ENCODE peak calls at places on chromosome X, in eight cellular contexts. One of them, this sample, is unnamed.

GRCh38 chrX:31545726-31546125 is 473.9 kb upstream of the FTHL17 start:
- DNase-seq in ACHN: no peak
- DNase-seq in colonic mucosa: no peak
- DNase-seq in COR-L47: no peak
- DNase-seq in IMR-90: no peak
- DNase-seq in upper lobe of right lung: no peak
- DNase-seq in left ventricle myocardium superior: no peak
- DNase-seq in fibroblast of lung: no peak
- DNase-seq in this sample: no peak

GRCh38 chrX:20001615-20002014 is 10.8 kb upstream of the BCLAF3 start:
- DNase-seq in ACHN: no peak
- DNase-seq in colonic mucosa: no peak
- DNase-seq in COR-L47: no peak
- DNase-seq in IMR-90: no peak
- DNase-seq in upper lobe of right lung: no peak
- DNase-seq in left ventricle myocardium superior: no peak
- DNase-seq in fibroblast of lung: no peak
- DNase-seq in this sample: no peak

GRCh38 chrX:19544693-19545305 is 29.5 kb upstream of the MAP3K15 start:
- DNase-seq in ACHN: peak
- DNase-seq in colonic mucosa: peak
- DNase-seq in COR-L47: no peak
- DNase-seq in IMR-90: peak
- DNase-seq in upper lobe of right lung: no peak
- DNase-seq in left ventricle myocardium superior: no peak
- DNase-seq in fibroblast of lung: peak
- DNase-seq in this sample: peak

GRCh38 chrX:418927-419729 is 32.4 kb upstream of the PPP2R3B start:
- DNase-seq in ACHN: no peak
- DNase-seq in colonic mucosa: no peak
- DNase-seq in COR-L47: peak
- DNase-seq in IMR-90: no peak
- DNase-seq in upper lobe of right lung: no peak
- DNase-seq in left ventricle myocardium superior: peak
- DNase-seq in fibroblast of lung: no peak
- DNase-seq in this sample: no peak

GRCh38 chrX:150094996-150095395 is 156.7 kb upstream of the EOLA2 start:
- DNase-seq in ACHN: no peak
- DNase-seq in colonic mucosa: no peak
- DNase-seq in COR-L47: no peak
- DNase-seq in IMR-90: no peak
- DNase-seq in upper lobe of right lung: no peak
- DNase-seq in left ventricle myocardium superior: no peak
- DNase-seq in fibroblast of lung: no peak
- DNase-seq in this sample: no peak

GRCh38 chrX:9310596-9310995 is 154.3 kb upstream of the TBL1X start:
- DNase-seq in ACHN: no peak
- DNase-seq in colonic mucosa: no peak
- DNase-seq in COR-L47: no peak
- DNase-seq in IMR-90: peak
- DNase-seq in upper lobe of right lung: no peak
- DNase-seq in left ventricle myocardium superior: no peak
- DNase-seq in fibroblast of lung: no peak
- DNase-seq in this sample: no peak

GRCh38 chrX:38860106-38861013 is 59.1 kb downstream of the MID1IP1 start:
- DNase-seq in ACHN: no peak
- DNase-seq in colonic mucosa: no peak
- DNase-seq in COR-L47: no peak
- DNase-seq in IMR-90: no peak
- DNase-seq in upper lobe of right lung: no peak
- DNase-seq in left ventricle myocardium superior: no peak
- DNase-seq in fibroblast of lung: no peak
- DNase-seq in this sample: no peak

GRCh38 chrX:49166914-49167739 is 4.6 kb downstream of the MAGIX start:
- DNase-seq in ACHN: no peak
- DNase-seq in colonic mucosa: peak
- DNase-seq in COR-L47: peak
- DNase-seq in IMR-90: peak
- DNase-seq in upper lobe of right lung: peak
- DNase-seq in left ventricle myocardium superior: peak
- DNase-seq in fibroblast of lung: peak
- DNase-seq in this sample: no peak

GRCh38 chrX:152959626-152960025 is 34.3 kb downstream of the PNMA5 start:
- DNase-seq in ACHN: no peak
- DNase-seq in colonic mucosa: no peak
- DNase-seq in COR-L47: no peak
- DNase-seq in IMR-90: no peak
- DNase-seq in upper lobe of right lung: no peak
- DNase-seq in left ventricle myocardium superior: no peak
- DNase-seq in fibroblast of lung: no peak
- DNase-seq in this sample: no peak

GRCh38 chrX:100615015-100615414 is 21.6 kb downstream of the TSPAN6 start:
- DNase-seq in ACHN: peak
- DNase-seq in colonic mucosa: peak
- DNase-seq in COR-L47: peak
- DNase-seq in IMR-90: peak
- DNase-seq in upper lobe of right lung: no peak
- DNase-seq in left ventricle myocardium superior: no peak
- DNase-seq in fibroblast of lung: peak
- DNase-seq in this sample: peak

GRCh38 chrX:153769865-153770605 is 6.0 kb downstream of the PLXNB3 start:
- DNase-seq in ACHN: no peak
- DNase-seq in colonic mucosa: no peak
- DNase-seq in COR-L47: no peak
- DNase-seq in IMR-90: no peak
- DNase-seq in upper lobe of right lung: peak
- DNase-seq in left ventricle myocardium superior: no peak
- DNase-seq in fibroblast of lung: no peak
- DNase-seq in this sample: no peak

GRCh38 chrX:98331407-98331806 is 1447.7 kb downstream of the RPA4 start:
- DNase-seq in ACHN: no peak
- DNase-seq in colonic mucosa: no peak
- DNase-seq in COR-L47: no peak
- DNase-seq in IMR-90: no peak
- DNase-seq in upper lobe of right lung: no peak
- DNase-seq in left ventricle myocardium superior: no peak
- DNase-seq in fibroblast of lung: no peak
- DNase-seq in this sample: no peak

GRCh38 chrX:129759576-129760061 is 20.1 kb upstream of the SASH3 start:
- DNase-seq in ACHN: no peak
- DNase-seq in colonic mucosa: no peak
- DNase-seq in COR-L47: no peak
- DNase-seq in IMR-90: peak
- DNase-seq in upper lobe of right lung: no peak
- DNase-seq in left ventricle myocardium superior: peak
- DNase-seq in fibroblast of lung: peak
- DNase-seq in this sample: no peak

GRCh38 chrX:3076416-3076991 is 35.2 kb downstream of the ARSF start:
- DNase-seq in ACHN: no peak
- DNase-seq in colonic mucosa: no peak
- DNase-seq in COR-L47: no peak
- DNase-seq in IMR-90: no peak
- DNase-seq in upper lobe of right lung: no peak
- DNase-seq in left ventricle myocardium superior: no peak
- DNase-seq in fibroblast of lung: no peak
- DNase-seq in this sample: no peak

GRCh38 chrX:21225643-21226042 is 148.6 kb upstream of the CNKSR2 start:
- DNase-seq in ACHN: no peak
- DNase-seq in colonic mucosa: no peak
- DNase-seq in COR-L47: no peak
- DNase-seq in IMR-90: no peak
- DNase-seq in upper lobe of right lung: no peak
- DNase-seq in left ventricle myocardium superior: no peak
- DNase-seq in fibroblast of lung: no peak
- DNase-seq in this sample: no peak

GRCh38 chrX:24662344-24662743 is 15.2 kb upstream of the PCYT1B start:
- DNase-seq in ACHN: no peak
- DNase-seq in colonic mucosa: no peak
- DNase-seq in COR-L47: no peak
- DNase-seq in IMR-90: no peak
- DNase-seq in upper lobe of right lung: no peak
- DNase-seq in left ventricle myocardium superior: no peak
- DNase-seq in fibroblast of lung: no peak
- DNase-seq in this sample: no peak

GRCh38 chrX:108439961-108440696 is 491 bp downstream of the COL4A5 start:
- DNase-seq in ACHN: peak
- DNase-seq in colonic mucosa: no peak
- DNase-seq in COR-L47: no peak
- DNase-seq in IMR-90: peak
- DNase-seq in upper lobe of right lung: peak
- DNase-seq in left ventricle myocardium superior: no peak
- DNase-seq in fibroblast of lung: no peak
- DNase-seq in this sample: no peak

GRCh38 chrX:123830309-123830708 is 29.5 kb upstream of the XIAP start:
- DNase-seq in ACHN: peak
- DNase-seq in colonic mucosa: peak
- DNase-seq in COR-L47: no peak
- DNase-seq in IMR-90: no peak
- DNase-seq in upper lobe of right lung: peak
- DNase-seq in left ventricle myocardium superior: no peak
- DNase-seq in fibroblast of lung: no peak
- DNase-seq in this sample: no peak

GRCh38 chrX:18885317-18886004 is 98.5 kb downstream of the PHKA2 start:
- DNase-seq in ACHN: no peak
- DNase-seq in colonic mucosa: no peak
- DNase-seq in COR-L47: no peak
- DNase-seq in IMR-90: peak
- DNase-seq in upper lobe of right lung: no peak
- DNase-seq in left ventricle myocardium superior: no peak
- DNase-seq in fibroblast of lung: peak
- DNase-seq in this sample: no peak

GRCh38 chrX:110472265-110472664 is 113.6 kb downstream of the RTL9 start:
- DNase-seq in ACHN: no peak
- DNase-seq in colonic mucosa: no peak
- DNase-seq in COR-L47: no peak
- DNase-seq in IMR-90: no peak
- DNase-seq in upper lobe of right lung: no peak
- DNase-seq in left ventricle myocardium superior: no peak
- DNase-seq in fibroblast of lung: no peak
- DNase-seq in this sample: no peak

GRCh38 chrX:107168712-107169111 is 37.5 kb downstream of the NUP62CL start:
- DNase-seq in ACHN: no peak
- DNase-seq in colonic mucosa: no peak
- DNase-seq in COR-L47: no peak
- DNase-seq in IMR-90: no peak
- DNase-seq in upper lobe of right lung: no peak
- DNase-seq in left ventricle myocardium superior: no peak
- DNase-seq in fibroblast of lung: no peak
- DNase-seq in this sample: no peak

GRCh38 chrX:39242187-39242586 is 440.9 kb downstream of the MID1IP1 start:
- DNase-seq in ACHN: no peak
- DNase-seq in colonic mucosa: peak
- DNase-seq in COR-L47: peak
- DNase-seq in IMR-90: no peak
- DNase-seq in upper lobe of right lung: no peak
- DNase-seq in left ventricle myocardium superior: no peak
- DNase-seq in fibroblast of lung: peak
- DNase-seq in this sample: peak

GRCh38 chrX:39753296-39753996 is 344.3 kb downstream of the BCOR start:
- DNase-seq in ACHN: no peak
- DNase-seq in colonic mucosa: no peak
- DNase-seq in COR-L47: no peak
- DNase-seq in IMR-90: peak
- DNase-seq in upper lobe of right lung: no peak
- DNase-seq in left ventricle myocardium superior: no peak
- DNase-seq in fibroblast of lung: no peak
- DNase-seq in this sample: no peak

GRCh38 chrX:153966283-153966688 is 5.3 kb downstream of the HCFC1 start:
- DNase-seq in ACHN: no peak
- DNase-seq in colonic mucosa: no peak
- DNase-seq in COR-L47: no peak
- DNase-seq in IMR-90: no peak
- DNase-seq in upper lobe of right lung: no peak
- DNase-seq in left ventricle myocardium superior: peak
- DNase-seq in fibroblast of lung: no peak
- DNase-seq in this sample: no peak

GRCh38 chrX:129984196-129984962 is 1.9 kb downstream of the BCORL1 start:
- DNase-seq in ACHN: peak
- DNase-seq in colonic mucosa: peak
- DNase-seq in COR-L47: no peak
- DNase-seq in IMR-90: no peak
- DNase-seq in upper lobe of right lung: peak
- DNase-seq in left ventricle myocardium superior: peak
- DNase-seq in fibroblast of lung: no peak
- DNase-seq in this sample: no peak

GRCh38 chrX:132171478-132171877 is 43.7 kb upstream of the FRMD7 start:
- DNase-seq in ACHN: no peak
- DNase-seq in colonic mucosa: no peak
- DNase-seq in COR-L47: no peak
- DNase-seq in IMR-90: peak
- DNase-seq in upper lobe of right lung: no peak
- DNase-seq in left ventricle myocardium superior: no peak
- DNase-seq in fibroblast of lung: peak
- DNase-seq in this sample: peak